ENCODE peak calls at places on chromosomes 16 and 17, in eight cellular contexts. K, N, X, U, O, M, I and Q are unnamed samples.

GRCh38 chr16:10787304-10787703 is 31.3 kb downstream of the TVP23A start:
- DNase-seq in K (no peak), N (no peak), X (no peak), U (no peak), O (peak; percentile 90), M (no peak), I (no peak), Q (no peak)

GRCh38 chr17:62009220-62009619 is 55.9 kb downstream of the MED13 start:
- DNase-seq in K (no peak), N (no peak), X (no peak), U (no peak), O (no peak), M (no peak), I (no peak), Q (no peak)

GRCh38 chr17:15480209-15480608 is 12.8 kb upstream of the CDRT4 start:
- DNase-seq in K (no peak), N (no peak), X (no peak), U (no peak), O (no peak), M (no peak), I (no peak), Q (no peak)

GRCh38 chr17:45983614-45984310 is 15.3 kb upstream of the STH start:
- DNase-seq in K (peak; percentile 13), N (no peak), X (no peak), U (no peak), O (no peak), M (no peak), I (no peak), Q (no peak)

GRCh38 chr16:11697319-11697718 is 29.1 kb downstream of the SNN start:
- DNase-seq in K (no peak), N (peak; percentile 48), X (no peak), U (no peak), O (no peak), M (no peak), I (no peak), Q (no peak)

GRCh38 chr16:68700120-68700519 is 37.0 kb upstream of the CDH1 start:
- DNase-seq in K (no peak), N (no peak), X (no peak), U (no peak), O (no peak), M (no peak), I (no peak), Q (no peak)

GRCh38 chr17:59365383-59365981 is 34.0 kb downstream of the YPEL2 start:
- DNase-seq in K (peak; percentile 40), N (no peak), X (no peak), U (peak; percentile 28), O (peak; percentile 94), M (no peak), I (no peak), Q (no peak)

GRCh38 chr16:4263504-4264436 is 9.1 kb downstream of the TFAP4 start:
- DNase-seq in K (peak; percentile 90), N (peak; percentile 94), X (peak; percentile 74), U (peak; percentile 86), O (peak; percentile 73), M (peak; percentile 94), I (peak; percentile 96), Q (peak; percentile 72)

GRCh38 chr17:74770498-74771318 is 5.4 kb downstream of the NAT9 start:
- DNase-seq in K (peak; percentile 72), N (no peak), X (peak; percentile 82), U (peak; percentile 87), O (peak; percentile 78), M (peak; percentile 37), I (peak; percentile 82), Q (no peak)

GRCh38 chr17:16250635-16251034 is 33.6 kb downstream of the PIGL start:
- DNase-seq in K (no peak), N (no peak), X (no peak), U (peak; percentile 32), O (no peak), M (peak; percentile 57), I (no peak), Q (peak; percentile 35)

GRCh38 chr16:2610781-2611498 is 71.4 kb upstream of the KCTD5 start:
- DNase-seq in K (no peak), N (peak; percentile 76), X (no peak), U (no peak), O (no peak), M (no peak), I (no peak), Q (no peak)

GRCh38 chr16:88691924-88692560 is 5.7 kb upstream of the SNAI3 start:
- DNase-seq in K (no peak), N (no peak), X (no peak), U (no peak), O (no peak), M (no peak), I (no peak), Q (no peak)

GRCh38 chr16:9033125-9033830 is 58.2 kb upstream of the HAPSTR1 start:
- DNase-seq in K (peak; percentile 51), N (no peak), X (peak; percentile 69), U (peak; percentile 70), O (peak; percentile 86), M (peak; percentile 77), I (peak; percentile 70), Q (no peak)

GRCh38 chr16:10876799-10877341 is at the start of gene CIITA:
- DNase-seq in K (peak; percentile 85), N (peak; percentile 95), X (peak; percentile 51), U (no peak), O (no peak), M (peak; percentile 59), I (no peak), Q (peak; percentile 80)

GRCh38 chr17:77352996-77353395 is 212.2 kb downstream of the SEC14L1 start:
- DNase-seq in K (no peak), N (peak; percentile 40), X (peak; percentile 16), U (no peak), O (no peak), M (no peak), I (no peak), Q (no peak)

GRCh38 chr16:56331915-56332314 is 93.4 kb downstream of the AMFR start:
- DNase-seq in K (no peak), N (no peak), X (no peak), U (no peak), O (no peak), M (no peak), I (no peak), Q (no peak)
- H3K4me3 ChIP-seq in K (no peak overlapping the region), N (no peak overlapping the region), X (no peak overlapping the region), U (no peak overlapping the region), O (no peak overlapping the region), M (no peak overlapping the region), I (no peak overlapping the region), Q (no peak overlapping the region)

GRCh38 chr17:50128441-50129302 is 1.3 kb downstream of the SAMD14 start:
- DNase-seq in K (no peak), N (no peak), X (no peak), U (peak; percentile 44), O (peak; percentile 55), M (no peak), I (peak; percentile 84), Q (no peak)

GRCh38 chr17:50130778-50131317 is 888 bp upstream of the SAMD14 start:
- DNase-seq in K (no peak), N (no peak), X (no peak), U (no peak), O (peak; percentile 37), M (no peak), I (no peak), Q (no peak)

GRCh38 chr17:50132104-50132794 is 2.3 kb upstream of the SAMD14 start:
- DNase-seq in K (no peak), N (no peak), X (no peak), U (no peak), O (no peak), M (no peak), I (no peak), Q (no peak)

GRCh38 chr17:50129303-50129945 is 536 bp downstream of the SAMD14 start:
- DNase-seq in K (peak; percentile 54), N (no peak), X (no peak), U (peak; percentile 69), O (peak; percentile 83), M (no peak), I (no peak), Q (no peak)

GRCh38 chr17:50129946-50130777 is at the start of gene SAMD14:
- DNase-seq in K (no peak), N (no peak), X (no peak), U (peak; percentile 61), O (peak; percentile 62), M (no peak), I (no peak), Q (no peak)
- H3K4me3 ChIP-seq in K (peak within 1 kb of the TSS; percentile 56), N (no peak within 1 kb of the TSS), X (peak within 1 kb of the TSS; percentile 33), U (peak within 1 kb of the TSS; percentile 58), O (peak within 1 kb of the TSS; percentile 86), M (peak within 1 kb of the TSS; percentile 59), I (peak within 1 kb of the TSS; percentile 84), Q (peak within 1 kb of the TSS; percentile 59)

GRCh38 chr17:65041518-65041917 is 15.0 kb downstream of the GNA13 start:
- DNase-seq in K (no peak), N (no peak), X (no peak), U (no peak), O (no peak), M (no peak), I (no peak), Q (no peak)
- H3K4me3 ChIP-seq in K (no peak overlapping the region), N (no peak overlapping the region), X (no peak overlapping the region), U (no peak overlapping the region), O (no peak overlapping the region), M (peak overlapping the region; percentile 32), I (no peak overlapping the region), Q (no peak overlapping the region)

DNA sequence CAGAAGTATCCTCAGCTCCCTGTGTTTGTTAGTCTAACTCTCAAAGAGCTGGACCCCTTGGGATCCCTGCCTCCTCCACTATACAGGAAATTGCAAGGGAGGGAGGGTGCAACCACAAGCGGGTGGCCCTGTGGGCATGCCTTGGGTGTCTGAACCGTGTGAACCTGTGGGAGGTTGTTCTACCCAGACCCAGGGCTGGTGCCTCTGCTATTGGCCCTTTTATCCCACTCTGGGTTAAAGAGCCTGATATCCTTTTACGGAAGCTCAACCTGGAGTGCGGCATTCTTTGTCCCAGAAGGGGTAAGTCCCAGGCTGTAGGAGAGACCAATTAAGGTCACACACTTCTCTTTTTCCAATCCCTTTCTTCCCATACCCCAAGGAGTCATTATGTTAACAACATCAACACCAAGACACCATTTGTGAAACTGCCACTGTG is 53.4 kb downstream of the ARSG start:
- DNase-seq in K (no peak), N (no peak), X (no peak), U (no peak), O (peak; percentile 69), M (no peak), I (no peak), Q (no peak)
- H3K4me3 ChIP-seq in K (no peak overlapping the region), N (no peak overlapping the region), X (no peak overlapping the region), U (no peak overlapping the region), O (no peak overlapping the region), M (no peak overlapping the region), I (no peak overlapping the region), Q (no peak overlapping the region)

DNA sequence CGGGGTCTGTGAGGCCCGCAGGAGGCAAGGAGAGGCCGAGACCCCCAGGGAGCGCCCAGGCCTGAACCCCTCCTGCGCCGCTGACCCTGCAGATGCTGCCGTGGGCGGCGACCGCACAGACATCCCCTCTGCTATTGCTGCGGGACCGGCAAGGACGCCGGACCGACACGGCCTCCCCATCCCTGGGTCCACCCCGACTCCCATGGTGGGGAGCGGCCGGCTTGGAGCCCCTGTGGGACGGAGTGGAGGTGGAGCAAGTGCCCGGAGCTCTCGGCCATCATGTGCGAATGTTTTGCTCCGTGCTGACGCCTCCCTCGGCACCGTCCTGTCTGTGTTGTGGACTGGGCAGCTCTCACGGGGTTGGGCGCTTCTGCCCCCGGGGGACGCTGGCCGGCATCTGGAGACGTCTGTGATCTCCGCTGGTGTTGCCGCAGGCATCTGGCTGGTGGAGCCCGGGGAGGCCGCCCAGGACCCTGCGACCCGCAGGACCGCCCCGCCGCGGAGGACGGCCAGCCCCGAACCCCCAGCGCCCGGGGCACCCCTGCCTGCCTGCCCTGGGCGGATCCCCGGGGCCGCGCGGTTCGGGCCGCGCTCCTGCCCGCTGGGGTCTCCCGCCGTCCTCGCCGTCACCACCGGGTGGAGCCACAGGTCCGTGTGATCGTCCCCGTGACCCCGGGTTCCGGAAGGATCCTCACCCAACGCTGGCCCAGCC is 12.8 kb upstream of the GNG13 start:
- DNase-seq in K (peak; percentile 63), N (no peak), X (no peak), U (peak; percentile 76), O (peak; percentile 86), M (peak; percentile 21), I (peak; percentile 91), Q (no peak)
- H3K4me3 ChIP-seq in K (peak overlapping the region; percentile 35), N (no peak overlapping the region), X (no peak overlapping the region), U (no peak overlapping the region), O (peak overlapping the region; percentile 44), M (peak overlapping the region; percentile 33), I (peak overlapping the region; percentile 34), Q (peak overlapping the region; percentile 21)